ENCODE peak calls at places on chromosome 11, in nine cellular contexts. One of them, this sample, is unnamed.

GRCh38 chr11:27914080-27914479 is 193.9 kb downstream of the KIF18A start:
- DNase-seq in NCI-H1436: no peak
- DNase-seq in KG1: no peak
- DNase-seq in mucosa of gallbladder: no peak
- DNase-seq in ELR: peak
- DNase-seq in cardiac muscle cell: no peak
- DNase-seq in HFF-Myc: no peak
- DNase-seq in adipocyte: no peak
- DNase-seq in spleen: no peak
- DNase-seq in this sample: no peak

GRCh38 chr11:65552413-65552951 is 5.7 kb downstream of the LTBP3 start:
- DNase-seq in NCI-H1436: no peak
- DNase-seq in KG1: no peak
- DNase-seq in mucosa of gallbladder: no peak
- DNase-seq in ELR: no peak
- DNase-seq in cardiac muscle cell: no peak
- DNase-seq in HFF-Myc: no peak
- DNase-seq in adipocyte: no peak
- DNase-seq in spleen: no peak
- DNase-seq in this sample: no peak

GRCh38 chr11:120324932-120325810 is at the start of gene TLCD5:
- DNase-seq in NCI-H1436: peak
- DNase-seq in KG1: no peak
- DNase-seq in mucosa of gallbladder: no peak
- DNase-seq in ELR: peak
- DNase-seq in cardiac muscle cell: peak
- DNase-seq in HFF-Myc: no peak
- DNase-seq in adipocyte: peak
- DNase-seq in spleen: peak
- DNase-seq in this sample: peak

GRCh38 chr11:65184146-65184545 is 2.4 kb downstream of the CAPN1 start:
- DNase-seq in NCI-H1436: no peak
- DNase-seq in KG1: no peak
- DNase-seq in mucosa of gallbladder: no peak
- DNase-seq in ELR: no peak
- DNase-seq in cardiac muscle cell: no peak
- DNase-seq in HFF-Myc: no peak
- DNase-seq in adipocyte: no peak
- DNase-seq in spleen: no peak
- DNase-seq in this sample: peak

GRCh38 chr11:116696381-116696941 is 76.3 kb downstream of the BUD13 start:
- DNase-seq in NCI-H1436: peak
- DNase-seq in KG1: no peak
- DNase-seq in mucosa of gallbladder: no peak
- DNase-seq in ELR: peak
- DNase-seq in cardiac muscle cell: no peak
- DNase-seq in HFF-Myc: no peak
- DNase-seq in adipocyte: no peak
- DNase-seq in spleen: peak
- DNase-seq in this sample: no peak

GRCh38 chr11:47552086-47552580 is 799 bp downstream of the CELF1 start:
- DNase-seq in NCI-H1436: no peak
- DNase-seq in KG1: no peak
- DNase-seq in mucosa of gallbladder: no peak
- DNase-seq in ELR: peak
- DNase-seq in cardiac muscle cell: peak
- DNase-seq in HFF-Myc: no peak
- DNase-seq in adipocyte: peak
- DNase-seq in spleen: no peak
- DNase-seq in this sample: peak

GRCh38 chr11:76770642-76771445 is 12.3 kb upstream of the TSKU start:
- DNase-seq in NCI-H1436: no peak
- DNase-seq in KG1: no peak
- DNase-seq in mucosa of gallbladder: peak
- DNase-seq in ELR: peak
- DNase-seq in cardiac muscle cell: no peak
- DNase-seq in HFF-Myc: peak
- DNase-seq in adipocyte: peak
- DNase-seq in spleen: peak
- DNase-seq in this sample: no peak

GRCh38 chr11:132804258-132804657 is 728.0 kb downstream of the OPCML start:
- DNase-seq in NCI-H1436: no peak
- DNase-seq in KG1: no peak
- DNase-seq in mucosa of gallbladder: no peak
- DNase-seq in ELR: no peak
- DNase-seq in cardiac muscle cell: no peak
- DNase-seq in HFF-Myc: no peak
- DNase-seq in adipocyte: no peak
- DNase-seq in spleen: no peak
- DNase-seq in this sample: no peak

GRCh38 chr11:124482362-124483147 is 37.1 kb upstream of the OR8B8 start:
- DNase-seq in NCI-H1436: no peak
- DNase-seq in KG1: no peak
- DNase-seq in mucosa of gallbladder: no peak
- DNase-seq in ELR: peak
- DNase-seq in cardiac muscle cell: peak
- DNase-seq in HFF-Myc: no peak
- DNase-seq in adipocyte: peak
- DNase-seq in spleen: peak
- DNase-seq in this sample: no peak

GRCh38 chr11:83257638-83258229 is 28.4 kb downstream of the CCDC90B start:
- DNase-seq in NCI-H1436: no peak
- DNase-seq in KG1: no peak
- DNase-seq in mucosa of gallbladder: no peak
- DNase-seq in ELR: peak
- DNase-seq in cardiac muscle cell: no peak
- DNase-seq in HFF-Myc: peak
- DNase-seq in adipocyte: peak
- DNase-seq in spleen: no peak
- DNase-seq in this sample: no peak

GRCh38 chr11:119844808-119845207 is 115.8 kb upstream of the NECTIN1 start:
- DNase-seq in NCI-H1436: no peak
- DNase-seq in KG1: no peak
- DNase-seq in mucosa of gallbladder: no peak
- DNase-seq in ELR: no peak
- DNase-seq in cardiac muscle cell: peak
- DNase-seq in HFF-Myc: no peak
- DNase-seq in adipocyte: no peak
- DNase-seq in spleen: no peak
- DNase-seq in this sample: no peak

GRCh38 chr11:101133190-101133589 is 3.6 kb upstream of the PGR start:
- DNase-seq in NCI-H1436: no peak
- DNase-seq in KG1: no peak
- DNase-seq in mucosa of gallbladder: no peak
- DNase-seq in ELR: no peak
- DNase-seq in cardiac muscle cell: no peak
- DNase-seq in HFF-Myc: no peak
- DNase-seq in adipocyte: no peak
- DNase-seq in spleen: no peak
- DNase-seq in this sample: no peak

GRCh38 chr11:64230985-64231365 is 627 bp downstream of the DNAJC4 start:
- DNase-seq in NCI-H1436: no peak
- DNase-seq in KG1: no peak
- DNase-seq in mucosa of gallbladder: no peak
- DNase-seq in ELR: no peak
- DNase-seq in cardiac muscle cell: no peak
- DNase-seq in HFF-Myc: no peak
- DNase-seq in adipocyte: no peak
- DNase-seq in spleen: no peak
- DNase-seq in this sample: no peak

GRCh38 chr11:48106166-48106565 is 110.4 kb upstream of the OR4B1 start:
- DNase-seq in NCI-H1436: no peak
- DNase-seq in KG1: no peak
- DNase-seq in mucosa of gallbladder: no peak
- DNase-seq in ELR: no peak
- DNase-seq in cardiac muscle cell: no peak
- DNase-seq in HFF-Myc: no peak
- DNase-seq in adipocyte: no peak
- DNase-seq in spleen: no peak
- DNase-seq in this sample: no peak

GRCh38 chr11:124748100-124748418 is 4.0 kb downstream of the VSIG2 start:
- DNase-seq in NCI-H1436: no peak
- DNase-seq in KG1: no peak
- DNase-seq in mucosa of gallbladder: no peak
- DNase-seq in ELR: no peak
- DNase-seq in cardiac muscle cell: no peak
- DNase-seq in HFF-Myc: no peak
- DNase-seq in adipocyte: no peak
- DNase-seq in spleen: no peak
- DNase-seq in this sample: no peak

GRCh38 chr11:71186861-71187260 is 65.5 kb downstream of the SHANK2 start:
- DNase-seq in NCI-H1436: no peak
- DNase-seq in KG1: no peak
- DNase-seq in mucosa of gallbladder: no peak
- DNase-seq in ELR: no peak
- DNase-seq in cardiac muscle cell: no peak
- DNase-seq in HFF-Myc: no peak
- DNase-seq in adipocyte: no peak
- DNase-seq in spleen: peak
- DNase-seq in this sample: peak

GRCh38 chr11:117295438-117296137 is 4.4 kb downstream of the BACE1-AS start:
- DNase-seq in NCI-H1436: no peak
- DNase-seq in KG1: no peak
- DNase-seq in mucosa of gallbladder: no peak
- DNase-seq in ELR: no peak
- DNase-seq in cardiac muscle cell: no peak
- DNase-seq in HFF-Myc: no peak
- DNase-seq in adipocyte: no peak
- DNase-seq in spleen: no peak
- DNase-seq in this sample: no peak

GRCh38 chr11:130390071-130390758 is 38.2 kb downstream of the ADAMTS8 start:
- DNase-seq in NCI-H1436: no peak
- DNase-seq in KG1: no peak
- DNase-seq in mucosa of gallbladder: peak
- DNase-seq in ELR: peak
- DNase-seq in cardiac muscle cell: peak
- DNase-seq in HFF-Myc: peak
- DNase-seq in adipocyte: peak
- DNase-seq in spleen: no peak
- DNase-seq in this sample: no peak

GRCh38 chr11:76512851-76513653 is 68.2 kb downstream of the EMSY start:
- DNase-seq in NCI-H1436: no peak
- DNase-seq in KG1: no peak
- DNase-seq in mucosa of gallbladder: no peak
- DNase-seq in ELR: peak
- DNase-seq in cardiac muscle cell: peak
- DNase-seq in HFF-Myc: peak
- DNase-seq in adipocyte: peak
- DNase-seq in spleen: no peak
- DNase-seq in this sample: no peak

GRCh38 chr11:1039481-1040427 is 3.2 kb upstream of the MUC6 start:
- DNase-seq in NCI-H1436: no peak
- DNase-seq in KG1: no peak
- DNase-seq in mucosa of gallbladder: no peak
- DNase-seq in ELR: no peak
- DNase-seq in cardiac muscle cell: peak
- DNase-seq in HFF-Myc: no peak
- DNase-seq in adipocyte: no peak
- DNase-seq in spleen: peak
- DNase-seq in this sample: no peak

This sample was measured in kidney.